ENCODE peak calls at places on chromosome 16, in four cellular contexts. One of them, this sample, is unnamed.

GRCh38 chr16:87657621-87658192 is 55.4 kb downstream of the JPH3 start:
- DNase-seq in HepG2: peak; percentile 40
- DNase-seq in K562: peak; percentile 62
- DNase-seq in Panc1: no peak
- DNase-seq in this sample: peak; percentile 79

GRCh38 chr16:53995378-53995777 is 291.2 kb downstream of the IRX3 start:
- DNase-seq in HepG2: no peak
- DNase-seq in Panc1: no peak
- DNase-seq in K562: no peak
- DNase-seq in this sample: no peak

GRCh38 chr16:87860553-87861299 is 8.6 kb downstream of the SLC7A5 start:
- DNase-seq in HepG2: peak; percentile 84
- DNase-seq in K562: peak; percentile 78
- DNase-seq in Panc1: no peak
- DNase-seq in this sample: no peak

GRCh38 chr16:1097800-1098199 is 1.8 kb upstream of the C1QTNF8 start:
- DNase-seq in HepG2: no peak
- DNase-seq in K562: no peak
- DNase-seq in Panc1: no peak
- DNase-seq in this sample: no peak

GRCh38 chr16:4936991-4937781 is at the start of gene PPL:
- DNase-seq in K562: peak; percentile 84
- DNase-seq in HepG2: peak; percentile 93
- DNase-seq in Panc1: no peak
- DNase-seq in this sample: peak; percentile 76

GRCh38 chr16:17817943-17818342 is 347.2 kb upstream of the XYLT1 start:
- DNase-seq in HepG2: no peak
- DNase-seq in Panc1: no peak
- DNase-seq in K562: no peak
- DNase-seq in this sample: no peak

GRCh38 chr16:19289805-19290490 is 4.4 kb downstream of the CLEC19A start:
- DNase-seq in HepG2: no peak
- DNase-seq in Panc1: no peak
- DNase-seq in K562: no peak
- DNase-seq in this sample: no peak

GRCh38 chr16:19898924-19899604 is 14.4 kb upstream of the GPRC5B start:
- DNase-seq in Panc1: peak; percentile 74
- DNase-seq in HepG2: peak; percentile 66
- DNase-seq in K562: peak; percentile 72
- DNase-seq in this sample: peak; percentile 57

GRCh38 chr16:48498761-48499600 is 111.0 kb downstream of the N4BP1 start:
- DNase-seq in K562: no peak
- DNase-seq in HepG2: peak; percentile 35
- DNase-seq in Panc1: no peak
- DNase-seq in this sample: no peak

GRCh38 chr16:74743668-74744299 is 30.8 kb downstream of the FA2H start:
- DNase-seq in K562: peak; percentile 91
- DNase-seq in Panc1: peak; percentile 59
- DNase-seq in HepG2: peak; percentile 52
- DNase-seq in this sample: peak; percentile 97

GRCh38 chr16:3954411-3954921 is 74.0 kb upstream of the CREBBP start:
- DNase-seq in HepG2: peak; percentile 17
- DNase-seq in K562: no peak
- DNase-seq in Panc1: no peak
- DNase-seq in this sample: no peak

GRCh38 chr16:47584464-47585225 is 123.5 kb downstream of the PHKB start:
- DNase-seq in HepG2: no peak
- DNase-seq in Panc1: no peak
- DNase-seq in K562: no peak
- DNase-seq in this sample: no peak

GRCh38 chr16:8631373-8631772 is 9.9 kb downstream of the METTL22 start:
- DNase-seq in HepG2: no peak
- DNase-seq in K562: no peak
- DNase-seq in Panc1: no peak
- DNase-seq in this sample: no peak

GRCh38 chr16:8630205-8630953 is 8.9 kb downstream of the METTL22 start:
- DNase-seq in K562: no peak
- DNase-seq in Panc1: no peak
- DNase-seq in HepG2: no peak
- DNase-seq in this sample: no peak

GRCh38 chr16:8631818-8632217 is 10.3 kb downstream of the METTL22 start:
- DNase-seq in Panc1: no peak
- DNase-seq in HepG2: no peak
- DNase-seq in K562: no peak
- DNase-seq in this sample: no peak

GRCh38 chr16:8634991-8635736 is 13.7 kb downstream of the METTL22 start:
- DNase-seq in Panc1: no peak
- DNase-seq in K562: peak; percentile 65
- DNase-seq in HepG2: peak; percentile 66
- DNase-seq in this sample: no peak

DNA sequence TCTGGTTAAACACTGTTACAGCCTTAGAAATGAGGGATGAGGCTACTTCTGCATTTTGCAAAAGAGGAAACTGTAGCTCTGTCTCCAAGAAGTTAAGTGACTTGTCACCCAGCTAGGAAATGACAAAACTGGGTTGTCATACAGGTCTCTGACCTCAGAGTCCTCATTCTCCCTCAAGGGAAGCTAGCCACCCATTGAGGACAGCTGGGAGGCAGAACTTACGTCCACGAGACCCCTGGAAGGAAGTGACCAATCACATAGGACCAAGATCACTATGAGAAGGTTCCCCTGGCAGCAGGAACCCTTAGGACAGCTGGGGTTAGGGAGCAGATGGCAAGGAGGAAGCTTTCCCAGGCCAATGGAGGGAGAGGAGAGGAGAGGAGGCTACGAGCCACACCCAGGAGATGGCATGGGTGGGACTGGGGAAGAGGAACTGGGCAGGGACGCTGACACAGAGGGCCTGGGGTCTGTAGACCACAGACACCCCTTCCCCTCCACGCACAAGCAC is 11.2 kb downstream of the METTL22 start:
- DNase-seq in K562: no peak
- DNase-seq in Panc1: no peak
- DNase-seq in HepG2: no peak
- DNase-seq in this sample: no peak
- TF ChIP-seq TCF7L2 in K562: no peak
- TF ChIP-seq TCF7L2 in Panc1: no peak
- TF ChIP-seq TCF7L2 in HepG2: no peak
- TF ChIP-seq TCF7L2 in this sample: no peak

GRCh38 chr16:70438983-70439862 is at the start of gene ST3GAL2:
- DNase-seq in Panc1: peak; percentile 42
- DNase-seq in HepG2: peak; percentile 93
- DNase-seq in K562: peak; percentile 98
- DNase-seq in this sample: peak; percentile 54
- TF ChIP-seq CTCF in Panc1: no peak
- TF ChIP-seq CTCF in HepG2: peak; percentile 27
- TF ChIP-seq CTCF in K562: peak; percentile 21
- TF ChIP-seq CTCF in this sample: no peak

GRCh38 chr16:7390974-7391373 is 58.3 kb downstream of the RBFOX1 start:
- DNase-seq in Panc1: no peak
- DNase-seq in HepG2: no peak
- DNase-seq in K562: no peak
- DNase-seq in this sample: no peak

GRCh38 chr16:7394936-7395335 is 62.3 kb downstream of the RBFOX1 start:
- DNase-seq in HepG2: no peak
- DNase-seq in Panc1: no peak
- DNase-seq in K562: no peak
- DNase-seq in this sample: no peak

GRCh38 chr16:7393680-7394079 is 61.0 kb downstream of the RBFOX1 start:
- DNase-seq in K562: no peak
- DNase-seq in HepG2: no peak
- DNase-seq in Panc1: no peak
- DNase-seq in this sample: no peak

GRCh38 chr16:7391694-7392093 is 59.0 kb downstream of the RBFOX1 start:
- DNase-seq in HepG2: no peak
- DNase-seq in Panc1: no peak
- DNase-seq in K562: no peak
- DNase-seq in this sample: no peak

DNA sequence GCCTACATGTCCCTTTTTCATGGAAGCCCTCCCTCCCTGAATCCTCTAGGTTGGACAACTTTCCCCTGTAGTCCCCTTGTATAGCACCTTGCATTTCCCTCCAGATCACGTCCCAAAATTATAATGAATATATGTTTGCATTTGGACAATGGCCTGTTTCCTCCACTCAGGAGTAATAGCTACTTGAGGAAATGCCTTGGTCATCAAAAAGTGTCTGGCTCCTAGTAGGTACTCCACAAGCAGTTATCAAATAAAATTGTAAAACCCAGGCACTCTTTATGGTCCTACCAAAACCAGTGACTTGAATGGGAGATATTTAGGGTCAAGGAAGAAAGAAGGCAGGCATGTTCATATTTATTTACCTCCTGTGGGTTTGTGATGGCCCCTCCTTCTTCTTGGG is 59.6 kb downstream of the RBFOX1 start:
- DNase-seq in Panc1: no peak
- DNase-seq in HepG2: no peak
- DNase-seq in K562: no peak
- DNase-seq in this sample: no peak
- TF ChIP-seq TCF7L2 in Panc1: no peak
- TF ChIP-seq TCF7L2 in HepG2: no peak
- TF ChIP-seq TCF7L2 in K562: no peak
- TF ChIP-seq TCF7L2 in this sample: no peak

GRCh38 chr16:28875134-28876015 is 2.9 kb upstream of the ATP2A1 start:
- DNase-seq in HepG2: no peak
- DNase-seq in Panc1: no peak
- DNase-seq in K562: no peak
- DNase-seq in this sample: no peak
- TF ChIP-seq CTCF in HepG2: peak; percentile 54
- TF ChIP-seq CTCF in Panc1: no peak
- TF ChIP-seq CTCF in K562: no peak
- TF ChIP-seq CTCF in this sample: no peak

GRCh38 chr16:52526429-52526828 is 20.5 kb downstream of the TOX3 start:
- DNase-seq in K562: no peak
- DNase-seq in Panc1: no peak
- DNase-seq in HepG2: no peak
- DNase-seq in this sample: no peak

GRCh38 chr16:52518884-52519283 is 28.1 kb downstream of the TOX3 start:
- DNase-seq in K562: no peak
- DNase-seq in HepG2: no peak
- DNase-seq in Panc1: no peak
- DNase-seq in this sample: no peak

GRCh38 chr16:52526830-52527229 is 20.1 kb downstream of the TOX3 start:
- DNase-seq in K562: no peak
- DNase-seq in HepG2: no peak
- DNase-seq in Panc1: no peak
- DNase-seq in this sample: no peak

DNA sequence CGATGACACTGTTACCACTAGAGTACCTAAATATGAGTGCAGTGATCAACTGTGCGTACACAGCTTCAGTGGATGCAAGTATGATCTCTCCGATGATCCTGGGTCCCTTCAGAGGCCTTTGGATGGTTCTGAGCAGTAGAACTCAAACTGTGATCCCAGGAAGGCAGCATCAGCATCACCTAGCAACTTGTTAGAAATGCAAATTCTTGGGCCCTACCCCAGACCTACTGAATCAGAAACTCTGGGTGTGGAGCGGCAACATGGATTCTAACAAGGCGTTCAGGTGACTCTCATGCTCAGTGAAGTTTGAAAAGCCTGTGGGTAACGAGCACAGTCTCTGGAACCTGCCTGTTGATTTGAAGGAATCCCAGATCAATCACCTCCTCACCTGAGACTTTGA is 25.4 kb downstream of the TOX3 start:
- DNase-seq in HepG2: no peak
- DNase-seq in K562: no peak
- DNase-seq in Panc1: no peak
- DNase-seq in this sample: no peak
- TF ChIP-seq TCF7L2 in HepG2: no peak
- TF ChIP-seq TCF7L2 in K562: no peak
- TF ChIP-seq TCF7L2 in Panc1: no peak
- TF ChIP-seq TCF7L2 in this sample: no peak

DNA sequence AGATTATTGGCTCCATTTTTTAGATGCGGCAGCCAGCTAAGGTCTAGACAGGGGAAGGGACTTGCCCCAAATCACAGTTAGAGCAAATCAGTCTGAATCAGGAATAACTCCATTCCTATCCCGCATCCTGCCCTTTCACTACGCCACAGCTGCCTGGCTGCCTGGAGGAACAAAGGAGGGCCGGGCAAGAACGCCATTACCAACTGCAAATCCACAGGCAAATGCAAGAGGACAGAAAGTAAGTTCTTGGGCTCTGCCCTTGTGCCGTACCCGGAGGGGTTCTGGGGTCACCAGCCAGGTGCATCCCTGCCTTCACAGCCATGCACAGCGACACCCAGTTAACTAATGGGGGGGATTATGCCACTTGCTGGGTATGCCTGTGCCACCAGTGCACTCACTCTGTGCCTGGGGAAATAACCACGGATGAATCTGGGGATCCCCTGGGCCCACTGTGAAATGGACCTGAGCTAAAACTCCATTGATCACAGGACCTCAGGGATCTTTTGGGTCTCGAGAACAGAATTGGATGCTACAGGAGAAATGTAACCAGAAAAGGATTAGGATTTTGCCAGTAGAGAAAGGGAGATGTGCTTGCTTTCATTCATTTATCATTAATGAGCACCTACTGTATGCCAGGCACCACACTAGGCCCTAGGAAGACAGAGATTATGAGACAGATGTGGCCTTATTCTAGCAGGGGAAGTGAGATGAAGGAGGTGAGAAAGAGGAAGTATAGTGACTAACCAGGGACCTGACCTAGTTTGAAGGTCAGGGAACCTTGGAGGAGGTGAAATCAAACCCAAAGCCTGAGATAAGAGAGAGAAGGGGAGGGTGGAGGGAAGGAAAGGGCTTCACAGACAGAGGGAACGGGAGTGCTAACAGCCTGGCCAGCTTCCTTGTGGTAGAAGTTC is 17.7 kb downstream of the BCL7C start:
- DNase-seq in Panc1: no peak
- DNase-seq in K562: peak; percentile 79
- DNase-seq in HepG2: no peak
- DNase-seq in this sample: no peak
- TF ChIP-seq CTCF in Panc1: no peak
- TF ChIP-seq CTCF in K562: no peak
- TF ChIP-seq CTCF in HepG2: no peak
- TF ChIP-seq CTCF in this sample: no peak